ENCODE peak calls at places on chromosome 10, in ten cellular contexts. O is AG04450, S is fibroblast of mammary gland, M is body of pancreas, B is psoas muscle, A is A549, P is fibroblast of pulmonary artery, F is IMR-90, V is right atrium auricular region, H is hepatocyte. E is an unnamed sample.

GRCh38 chr10:132804785-132805426 is 19.0 kb upstream of the NKX6-2 start:
- DNase-seq in O (no peak), S (no peak), M (no peak), B (peak), A (no peak), P (no peak), F (no peak), V (no peak), H (no peak), E (no peak)

GRCh38 chr10:8057636-8058273 is 3.3 kb downstream of the GATA3 start:
- DNase-seq in O (no peak), S (no peak), M (no peak), B (no peak), A (no peak), P (no peak), F (no peak), V (no peak), H (peak), E (no peak)

GRCh38 chr10:71684356-71685173 is 35.0 kb downstream of the C10orf105 start:
- DNase-seq in O (no peak), S (no peak), M (no peak), B (no peak), A (peak), P (no peak), F (no peak), V (no peak), H (no peak), E (no peak)

GRCh38 chr10:77291596-77292505 is 345.8 kb downstream of the KCNMA1 start:
- DNase-seq in O (no peak), S (peak), M (no peak), B (no peak), A (peak), P (no peak), F (peak), V (no peak), H (no peak), E (no peak)

GRCh38 chr10:67722113-67722512 is 26.1 kb upstream of the CTNNA3 start:
- DNase-seq in O (no peak), S (no peak), M (no peak), B (no peak), A (no peak), P (no peak), F (no peak), V (no peak), H (no peak), E (no peak)

GRCh38 chr10:130340816-130341215 is 204.6 kb downstream of the GLRX3 start:
- DNase-seq in O (no peak), S (no peak), M (no peak), B (no peak), A (no peak), P (no peak), F (no peak), V (peak), H (no peak), E (no peak)

GRCh38 chr10:72270607-72271281 is 3.0 kb upstream of the DDIT4 start:
- DNase-seq in O (no peak), S (no peak), M (no peak), B (no peak), A (no peak), P (no peak), F (no peak), V (no peak), H (no peak), E (no peak)

GRCh38 chr10:97713828-97714400 is 384 bp downstream of the MARVELD1 start:
- DNase-seq in O (no peak), S (peak), M (peak), B (peak), A (peak), P (peak), F (peak), V (peak), H (peak), E (no peak)

GRCh38 chr10:23316406-23316805 is 28.2 kb downstream of the C10orf67 start:
- DNase-seq in O (no peak), S (no peak), M (no peak), B (no peak), A (no peak), P (no peak), F (no peak), V (no peak), H (no peak), E (no peak)

GRCh38 chr10:28668363-28669226 is 8.7 kb upstream of the BAMBI start:
- DNase-seq in O (no peak), S (no peak), M (peak), B (peak), A (peak), P (peak), F (no peak), V (no peak), H (peak), E (no peak)

GRCh38 chr10:120598377-120598776 is 141.3 kb downstream of the PLPP4 start:
- DNase-seq in O (no peak), S (no peak), M (no peak), B (no peak), A (no peak), P (no peak), F (no peak), V (no peak), H (no peak), E (no peak)

GRCh38 chr10:85100495-85100894 is 772.1 kb downstream of the CCSER2 start:
- DNase-seq in O (no peak), S (no peak), M (no peak), B (no peak), A (no peak), P (no peak), F (no peak), V (no peak), H (no peak), E (no peak)

GRCh38 chr10:67772894-67773511 is 65.0 kb downstream of the DNAJC12 start:
- DNase-seq in O (peak), S (peak), M (no peak), B (no peak), A (no peak), P (no peak), F (peak), V (no peak), H (no peak), E (no peak)

GRCh38 chr10:128268015-128268722 is 141.9 kb upstream of the MKI67 start:
- DNase-seq in O (no peak), S (peak), M (no peak), B (no peak), A (peak), P (peak), F (no peak), V (no peak), H (peak), E (no peak)

GRCh38 chr10:96043895-96044580 is 655 bp downstream of the CCNJ start:
- DNase-seq in O (no peak), S (peak), M (peak), B (peak), A (peak), P (peak), F (peak), V (peak), H (peak), E (no peak)

GRCh38 chr10:129365767-129366400 is 101.2 kb upstream of the MGMT start:
- DNase-seq in O (no peak), S (no peak), M (no peak), B (no peak), A (peak), P (no peak), F (no peak), V (peak), H (no peak), E (no peak)

GRCh38 chr10:118272090-118272775 is 69.9 kb downstream of the FAM204A start:
- DNase-seq in O (peak), S (peak), M (no peak), B (no peak), A (no peak), P (peak), F (peak), V (peak), H (peak), E (no peak)

GRCh38 chr10:14553434-14553833 is 221.3 kb downstream of the FAM107B start:
- DNase-seq in O (no peak), S (peak), M (peak), B (no peak), A (no peak), P (peak), F (peak), V (no peak), H (no peak), E (no peak)

GRCh38 chr10:6530211-6530840 is 49.8 kb downstream of the PRKCQ start:
- DNase-seq in O (no peak), S (no peak), M (no peak), B (no peak), A (no peak), P (no peak), F (no peak), V (no peak), H (no peak), E (no peak)

GRCh38 chr10:21532694-21533576 is 1.1 kb upstream of the MLLT10 start:
- DNase-seq in O (no peak), S (no peak), M (no peak), B (no peak), A (peak), P (no peak), F (no peak), V (no peak), H (no peak), E (no peak)

GRCh38 chr10:99389721-99390480 is 40.5 kb downstream of the GOT1 start:
- DNase-seq in O (no peak), S (no peak), M (no peak), B (no peak), A (no peak), P (no peak), F (no peak), V (no peak), H (no peak), E (no peak)

GRCh38 chr10:124997791-124998623 is 56.1 kb downstream of the ZRANB1 start:
- DNase-seq in O (no peak), S (no peak), M (peak), B (no peak), A (no peak), P (no peak), F (no peak), V (peak), H (no peak), E (no peak)

GRCh38 chr10:119029613-119030420 is at the start of gene NANOS1:
- DNase-seq in O (no peak), S (no peak), M (peak), B (peak), A (peak), P (no peak), F (peak), V (no peak), H (peak), E (no peak)

GRCh38 chr10:772227-772637 is 82.8 kb upstream of the DIP2C start:
- DNase-seq in O (no peak), S (no peak), M (no peak), B (no peak), A (no peak), P (no peak), F (no peak), V (peak), H (no peak), E (no peak)

GRCh38 chr10:13913890-13914289 is 327.1 kb downstream of the PRPF18 start:
- DNase-seq in O (no peak), S (no peak), M (no peak), B (no peak), A (no peak), P (no peak), F (no peak), V (no peak), H (no peak), E (no peak)

GRCh38 chr10:21171197-21171935 is 274.3 kb upstream of the NEBL start:
- DNase-seq in O (no peak), S (peak), M (no peak), B (no peak), A (no peak), P (no peak), F (no peak), V (no peak), H (no peak), E (no peak)

GRCh38 chr10:127563718-127564553 is 14.8 kb downstream of the NPS start:
- DNase-seq in O (no peak), S (peak), M (peak), B (peak), A (peak), P (no peak), F (no peak), V (no peak), H (peak), E (no peak)

GRCh38 chr10:43078175-43078985 is 1.5 kb downstream of the RET start:
- DNase-seq in O (no peak), S (no peak), M (no peak), B (no peak), A (peak), P (no peak), F (no peak), V (no peak), H (no peak), E (no peak)

GRCh38 chr10:124697837-124698559 is 46.2 kb downstream of the FAM53B start:
- DNase-seq in O (no peak), S (no peak), M (no peak), B (no peak), A (no peak), P (no peak), F (peak), V (no peak), H (no peak), E (no peak)

GRCh38 chr10:119210633-119211032 is 3.3 kb downstream of the GRK5 start:
- DNase-seq in O (no peak), S (no peak), M (no peak), B (no peak), A (no peak), P (no peak), F (no peak), V (no peak), H (no peak), E (no peak)

GRCh38 chr10:71437537-71438058 is 40.9 kb downstream of the CDH23 start:
- DNase-seq in O (no peak), S (no peak), M (no peak), B (no peak), A (no peak), P (no peak), F (no peak), V (no peak), H (no peak), E (no peak)

GRCh38 chr10:113665806-113666354 is 2.0 kb upstream of the NRAP start:
- DNase-seq in O (peak), S (peak), M (no peak), B (peak), A (peak), P (peak), F (peak), V (no peak), H (peak), E (peak)

DNA sequence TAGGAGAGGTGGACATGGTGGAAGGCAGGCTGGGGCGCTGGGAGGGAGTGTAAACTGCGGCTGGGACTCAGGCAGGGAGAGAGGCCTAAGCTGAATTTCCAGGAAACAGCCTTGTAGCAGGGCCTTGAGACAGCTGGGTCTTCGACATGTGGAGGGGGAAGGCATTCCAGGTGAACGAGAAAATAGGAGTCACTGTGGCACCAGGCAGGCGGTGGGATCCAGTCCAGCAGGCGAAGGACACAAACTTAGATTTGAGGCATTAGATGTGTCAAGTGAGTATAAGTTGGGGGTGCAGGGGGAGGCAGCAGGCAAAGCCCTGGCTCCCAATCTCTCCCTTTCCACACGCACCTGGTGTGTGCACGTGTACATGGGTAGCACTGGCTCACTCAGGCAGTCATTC is 105.3 kb downstream of the PTPN20 start:
- DNase-seq in O (no peak), S (no peak), M (no peak), B (no peak), A (no peak), P (no peak), F (no peak), V (peak), H (no peak), E (no peak)
- TF ChIP-seq CTCF in O (no peak), S (no peak), M (no peak), B (no peak), A (no peak), P (no peak), F (no peak), V (no peak), H (no peak), E (no peak)

DNA sequence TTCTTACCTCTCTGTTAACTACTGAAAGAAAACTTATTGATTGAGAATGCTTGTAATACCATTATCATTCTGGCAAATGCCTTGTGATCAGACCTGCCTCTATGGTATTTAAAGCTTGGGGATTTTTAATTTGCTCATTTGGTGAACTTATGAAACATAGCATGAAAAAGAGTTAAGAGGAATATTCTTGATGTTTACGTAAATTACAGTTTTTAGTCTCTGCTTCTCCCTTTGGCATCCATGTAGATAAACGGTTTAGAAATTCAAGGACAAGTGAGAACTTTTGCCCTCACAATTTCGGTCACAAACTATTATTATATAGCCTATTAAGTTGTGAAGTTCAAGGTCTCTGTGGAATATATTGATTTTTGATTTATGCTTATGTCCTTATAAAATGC is 11.2 kb upstream of the CELF2 start:
- DNase-seq in O (no peak), S (no peak), M (no peak), B (no peak), A (no peak), P (no peak), F (no peak), V (no peak), H (no peak), E (no peak)
- H3K4me3 ChIP-seq in O (no peak), S (no peak), M (no peak), B (no peak), A (no peak), P (no peak), F (no peak), V (no peak), H (no peak), E (no peak)

GRCh38 chr10:52778511-52779392 is 6.2 kb upstream of the MBL2 start:
- DNase-seq in O (no peak), S (peak), M (no peak), B (no peak), A (peak), P (peak), F (peak), V (no peak), H (no peak), E (no peak)
- TF ChIP-seq CTCF in O (peak), S (peak), M (no peak), B (no peak), A (peak), P (peak), F (peak), V (no peak), H (peak), E (peak)

GRCh38 chr10:110078317-110078716 is 70.5 kb downstream of the ADD3 start:
- DNase-seq in O (no peak), S (no peak), M (no peak), B (no peak), A (no peak), P (no peak), F (no peak), V (no peak), H (no peak), E (no peak)
- H3K4me3 ChIP-seq in O (no peak), S (no peak), M (no peak), B (peak), A (no peak), P (no peak), F (no peak), V (no peak), H (no peak), E (no peak)

DNA sequence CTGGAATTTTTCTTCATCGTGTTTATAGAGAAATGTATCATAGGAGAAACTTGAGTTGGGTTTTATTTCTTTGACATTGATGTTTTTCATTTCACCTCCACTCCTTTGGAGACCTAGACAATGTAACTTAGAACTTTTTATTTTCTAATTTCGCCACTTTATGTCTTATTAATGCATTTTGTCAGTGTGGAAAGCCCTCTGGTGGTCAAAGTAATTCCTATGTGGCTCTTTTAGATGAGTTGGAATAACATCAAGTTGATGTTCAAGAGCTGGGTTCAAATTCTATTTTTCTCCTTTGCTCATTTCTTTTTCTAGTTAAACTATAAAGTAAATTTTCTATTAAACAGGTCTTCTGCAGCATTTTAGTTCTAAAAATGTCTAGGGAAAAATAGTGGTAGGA is 478.6 kb downstream of the LRMDA start:
- DNase-seq in O (no peak), S (peak), M (no peak), B (no peak), A (peak), P (peak), F (peak), V (no peak), H (peak), E (no peak)
- TF ChIP-seq CTCF in O (peak), S (peak), M (peak), B (peak), A (peak), P (peak), F (peak), V (no peak), H (peak), E (peak)

DNA sequence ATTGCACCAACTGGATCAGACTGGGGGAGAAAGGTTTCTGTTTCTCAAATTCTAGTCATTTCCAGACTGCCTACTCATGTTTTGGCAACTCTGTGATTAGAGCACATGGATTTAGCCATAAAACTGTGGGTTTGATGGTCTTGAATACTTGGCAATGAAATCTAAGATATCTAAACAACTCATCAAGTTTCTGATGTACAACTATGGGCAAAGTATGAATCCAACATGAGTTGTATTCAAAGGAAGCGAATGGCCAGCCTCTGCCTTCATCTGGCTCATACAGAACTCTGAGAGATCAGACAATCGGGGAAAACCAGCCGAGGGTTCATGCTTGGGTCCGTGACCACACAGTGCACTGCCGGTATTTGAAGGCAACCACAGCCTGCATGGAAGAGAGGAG is 144.3 kb downstream of the ADAM12 start:
- DNase-seq in O (peak), S (peak), M (no peak), B (no peak), A (no peak), P (peak), F (peak), V (no peak), H (no peak), E (no peak)
- H3K4me3 ChIP-seq in O (no peak), S (no peak), M (no peak), B (no peak), A (no peak), P (no peak), F (no peak), V (no peak), H (no peak), E (no peak)